ENCODE peak calls at places on chromosomes 7 and 10, in six cellular contexts. O, K, Y, U, B and C are unnamed samples.

GRCh38 chr7:133020501-133020900 is 61.4 kb downstream of the CHCHD3 start:
- DNase-seq in B (no peak), Y (no peak), K (no peak), O (no peak), U (no peak), C (no peak)

GRCh38 chr7:94875221-94875620 is 32.2 kb upstream of the PPP1R9A start:
- DNase-seq in K (no peak), Y (no peak), B (no peak), U (no peak), O (no peak), C (no peak)

GRCh38 chr7:1811850-1812692 is 142.0 kb downstream of the ELFN1 start:
- DNase-seq in B (no peak), Y (peak), O (no peak), K (no peak), U (peak), C (no peak)

GRCh38 chr7:134589491-134589941 is 40.6 kb downstream of the AKR1B15 start:
- DNase-seq in K (no peak), O (no peak), Y (no peak), U (no peak), B (no peak), C (no peak)

GRCh38 chr10:116238036-116238435 is 35.0 kb downstream of the GFRA1 start:
- DNase-seq in Y (no peak), B (no peak), O (no peak), U (no peak), K (no peak), C (no peak)

GRCh38 chr7:101677421-101678137 is 48.5 kb upstream of the MYL10 start:
- DNase-seq in O (no peak), Y (no peak), U (no peak), K (peak), B (peak), C (peak)

GRCh38 chr10:69388488-69388887 is 28.2 kb downstream of the TACR2 start:
- DNase-seq in K (no peak), Y (no peak), B (no peak), U (no peak), O (no peak), C (no peak)

GRCh38 chr10:57689898-57690297 is 577.8 kb downstream of the IPMK start:
- DNase-seq in K (no peak), B (no peak), Y (no peak), U (no peak), O (no peak), C (no peak)

GRCh38 chr10:29545122-29545521 is 89.6 kb downstream of the SVIL start:
- DNase-seq in B (no peak), U (no peak), K (no peak), Y (no peak), O (no peak), C (no peak)

GRCh38 chr10:99276848-99277486 is 41.3 kb upstream of the HPSE2 start:
- DNase-seq in U (peak), K (peak), O (no peak), B (peak), Y (peak), C (peak)

GRCh38 chr7:122605929-122606328 is 93.0 kb downstream of the RNF133 start:
- DNase-seq in O (no peak), U (no peak), Y (no peak), K (no peak), B (no peak), C (no peak)

GRCh38 chr10:29648983-29649268 is 14.2 kb upstream of the SVIL start:
- DNase-seq in U (peak), K (peak), B (no peak), O (no peak), Y (no peak), C (no peak)

GRCh38 chr10:47031953-47032465 is 120.8 kb downstream of the PTPN20 start:
- DNase-seq in O (no peak), Y (no peak), K (no peak), U (no peak), B (no peak), C (no peak)

GRCh38 chr10:97919012-97919411 is 69.4 kb downstream of the GOLGA7B start:
- DNase-seq in Y (no peak), B (no peak), K (no peak), U (no peak), O (no peak), C (no peak)

GRCh38 chr10:62025134-62025794 is 123.8 kb downstream of the ARID5B start:
- DNase-seq in U (no peak), B (no peak), K (peak), O (no peak), Y (no peak), C (no peak)

DNA sequence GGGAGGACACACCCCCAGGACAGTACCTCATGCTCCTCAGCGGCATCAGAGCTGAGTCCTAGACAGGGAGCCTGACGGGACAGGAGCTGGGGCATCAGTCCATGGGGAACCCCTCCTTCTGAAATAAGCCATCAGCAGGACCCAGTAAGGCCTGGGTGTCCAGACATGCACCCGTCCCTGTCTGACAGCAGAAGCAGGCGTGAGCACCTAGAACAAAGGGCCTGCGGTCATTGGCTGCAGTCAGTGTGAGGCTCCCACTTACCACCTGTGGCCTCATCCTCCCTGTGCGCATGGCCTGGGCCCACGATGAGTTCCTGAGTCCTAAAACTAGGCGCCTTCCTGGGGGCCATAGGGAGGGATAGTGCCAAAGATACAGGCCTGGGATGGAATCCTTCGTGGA is 484.7 kb downstream of the PTPRN2 start:
- DNase-seq in K (no peak), Y (no peak), O (no peak), U (no peak), B (no peak), C (no peak)
- TF ChIP-seq MYC in K (no peak), Y (no peak), O (no peak), U (no peak), B (no peak), C (no peak)

GRCh38 chr7:152924238-152924637 is 164.7 kb downstream of the ACTR3B start:
- DNase-seq in K (no peak), O (no peak), Y (no peak), U (no peak), B (no peak), C (no peak)

GRCh38 chr7:152922318-152923081 is 162.9 kb downstream of the ACTR3B start:
- DNase-seq in K (no peak), O (no peak), B (no peak), U (no peak), Y (no peak), C (no peak)

GRCh38 chr7:152923711-152924110 is 164.2 kb downstream of the ACTR3B start:
- DNase-seq in U (no peak), O (no peak), B (no peak), Y (no peak), K (no peak), C (no peak)

GRCh38 chr7:152924826-152925411 is 165.4 kb downstream of the ACTR3B start:
- DNase-seq in Y (no peak), U (no peak), K (no peak), O (no peak), B (no peak), C (no peak)

GRCh38 chr7:152925412-152926147 is 166.0 kb downstream of the ACTR3B start:
- DNase-seq in U (no peak), B (no peak), O (no peak), Y (no peak), K (no peak), C (no peak)
- H3K4me3 ChIP-seq in U (peak), B (no peak), O (no peak), Y (no peak), K (no peak), C (no peak)

DNA sequence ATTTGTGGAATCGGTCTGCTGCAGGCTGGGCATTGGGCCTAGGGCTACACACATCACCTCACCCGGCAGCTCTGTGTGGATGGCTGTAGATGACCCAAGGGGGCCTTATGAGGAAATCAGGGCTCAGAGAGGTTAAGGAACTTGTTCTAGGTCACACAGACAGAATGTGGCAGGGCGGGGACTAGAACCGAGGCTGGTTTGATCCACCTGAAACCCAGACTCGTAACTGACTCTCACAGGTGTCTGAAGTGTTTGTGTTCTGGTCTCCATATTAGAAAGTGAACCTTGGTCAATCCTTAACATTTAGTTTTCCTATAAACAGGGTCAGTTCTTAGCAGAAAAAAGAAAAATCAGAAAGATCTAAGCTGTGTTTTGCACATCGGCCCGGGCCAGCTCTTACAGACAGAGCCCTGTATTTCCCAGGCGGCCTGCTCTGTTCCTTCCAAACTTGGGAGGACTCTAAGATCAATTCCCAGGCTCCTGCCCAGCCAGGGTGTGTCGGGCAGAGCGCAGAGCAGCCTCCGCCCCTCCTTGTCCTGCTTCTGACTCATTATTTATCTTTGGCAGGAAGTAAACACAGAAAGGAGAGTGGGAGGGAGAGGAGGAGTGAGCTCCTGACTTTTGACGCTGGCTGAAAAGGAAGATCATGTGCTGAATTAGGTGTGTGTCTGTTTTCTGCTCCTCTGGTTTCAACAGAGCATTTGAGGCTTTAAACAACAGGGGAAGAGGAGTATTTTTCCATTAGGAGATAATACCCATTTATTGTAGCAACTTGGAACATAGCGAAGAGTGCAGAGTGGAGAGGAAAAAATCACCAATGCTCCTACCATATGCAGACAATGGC is 74.1 kb downstream of the TACC2 start:
- DNase-seq in U (peak), K (peak), B (peak), O (no peak), Y (peak), C (peak)
- TF ChIP-seq POLR2A in U (no peak), K (no peak), B (no peak), O (no peak), Y (no peak), C (no peak)

GRCh38 chr10:9786576-9786975 is 1231.1 kb upstream of the CELF2 start:
- DNase-seq in Y (no peak), K (peak), U (no peak), B (no peak), O (no peak), C (no peak)
- TF ChIP-seq MYC in Y (no peak), K (no peak), U (no peak), B (no peak), O (no peak), C (no peak)